ENCODE peak calls at places on chromosome X, in eight cellular contexts. K, E, I, H, N, J, X and L are unnamed samples.

GRCh38 chrX:17397074-17397473 is 22.1 kb downstream of the NHS start:
- DNase-seq in K (no peak), E (no peak), I (no peak), H (no peak), N (no peak), J (no peak), X (no peak), L (peak)

GRCh38 chrX:12138366-12139313 is at the start of gene FRMPD4:
- DNase-seq in K (no peak), E (peak), I (peak), H (peak), N (peak), J (no peak), X (peak), L (no peak)

GRCh38 chrX:155027509-155028066 is 944 bp downstream of the FUNDC2 start:
- DNase-seq in K (no peak), E (peak), I (no peak), H (no peak), N (no peak), J (peak), X (no peak), L (peak)

GRCh38 chrX:110442631-110443030 is 84.0 kb downstream of the RTL9 start:
- DNase-seq in K (peak), E (peak), I (peak), H (no peak), N (peak), J (peak), X (peak), L (no peak)

GRCh38 chrX:37998586-37999267 is 7.6 kb upstream of the SYTL5 start:
- DNase-seq in K (no peak), E (peak), I (no peak), H (no peak), N (no peak), J (peak), X (no peak), L (peak)

GRCh38 chrX:95919605-95920004 is 765.0 kb upstream of the DIAPH2 start:
- DNase-seq in K (no peak), E (no peak), I (no peak), H (no peak), N (no peak), J (no peak), X (no peak), L (no peak)

GRCh38 chrX:373641-374471 is 12.9 kb downstream of the PPP2R3B start:
- DNase-seq in K (peak), E (no peak), I (peak), H (peak), N (peak), J (no peak), X (peak), L (peak)

GRCh38 chrX:12679522-12679921 is 111.7 kb upstream of the PRPS2 start:
- DNase-seq in K (no peak), E (no peak), I (no peak), H (no peak), N (no peak), J (no peak), X (no peak), L (no peak)

GRCh38 chrX:45710081-45710801 is 509.6 kb upstream of the DIPK2B start:
- DNase-seq in K (peak), E (peak), I (no peak), H (no peak), N (no peak), J (peak), X (no peak), L (peak)

GRCh38 chrX:123184858-123185251 is 777 bp downstream of the GRIA3 start:
- DNase-seq in K (no peak), E (peak), I (peak), H (peak), N (peak), J (no peak), X (peak), L (no peak)

GRCh38 chrX:55841962-55842752 is 124.6 kb downstream of the RRAGB start:
- DNase-seq in K (no peak), E (no peak), I (no peak), H (no peak), N (no peak), J (no peak), X (no peak), L (no peak)

DNA sequence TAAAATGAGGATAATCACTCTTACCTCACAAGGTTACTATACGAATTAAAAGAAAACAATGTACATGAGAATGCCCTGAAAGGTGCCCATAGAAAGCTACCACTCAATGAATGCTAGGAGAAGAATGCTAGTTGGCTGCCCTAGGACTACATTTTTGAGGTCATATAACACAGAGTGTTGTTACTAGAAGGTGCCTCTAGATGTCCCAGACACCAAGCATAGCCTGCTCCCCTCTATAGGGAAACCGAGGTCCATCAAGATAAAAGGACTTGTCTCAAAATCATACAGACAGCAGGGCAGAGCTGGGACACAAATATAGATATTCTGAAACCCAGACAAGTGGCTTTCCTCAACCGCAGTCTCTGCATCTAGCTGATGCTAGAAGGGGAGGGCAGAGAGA is 147.0 kb upstream of the ARHGEF9 start:
- DNase-seq in K (no peak), E (no peak), I (no peak), H (no peak), N (no peak), J (no peak), X (no peak), L (no peak)
- TF ChIP-seq CTCF in K (no peak), E (no peak), I (no peak), H (no peak), N (no peak), J (no peak), X (no peak), L (no peak)

GRCh38 chrX:129636175-129636681 is 18.5 kb downstream of the APLN start:
- DNase-seq in K (no peak), E (peak), I (no peak), H (no peak), N (no peak), J (no peak), X (no peak), L (peak)

GRCh38 chrX:129640737-129641136 is 14.0 kb downstream of the APLN start:
- DNase-seq in K (no peak), E (no peak), I (no peak), H (no peak), N (no peak), J (no peak), X (no peak), L (no peak)

GRCh38 chrX:129641941-129642340 is 12.8 kb downstream of the APLN start:
- DNase-seq in K (no peak), E (no peak), I (no peak), H (no peak), N (no peak), J (peak), X (no peak), L (no peak)

GRCh38 chrX:129637217-129638109 is 17.3 kb downstream of the APLN start:
- DNase-seq in K (peak), E (peak), I (peak), H (no peak), N (peak), J (peak), X (peak), L (no peak)

DNA sequence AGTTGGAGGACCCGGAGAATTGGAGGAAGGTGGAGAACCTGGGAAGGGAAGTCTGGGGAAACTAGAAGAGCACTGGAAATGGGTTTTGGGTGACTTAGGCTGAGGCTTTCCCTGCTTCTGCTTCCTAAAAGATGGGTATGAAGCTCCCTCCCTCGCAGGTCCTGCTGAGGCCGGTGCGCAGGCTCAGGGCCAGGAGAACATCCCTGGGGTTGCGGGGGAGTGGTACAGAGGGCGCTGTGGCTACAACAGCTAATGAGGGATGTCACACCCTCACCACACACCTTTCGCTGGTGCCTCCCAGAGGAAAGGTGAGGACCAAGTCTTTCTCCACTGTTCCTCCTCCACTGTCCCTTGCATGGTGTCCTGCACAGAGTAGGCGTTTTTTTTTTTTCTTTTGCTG is 15.8 kb downstream of the APLN start:
- DNase-seq in K (no peak), E (no peak), I (no peak), H (no peak), N (no peak), J (no peak), X (no peak), L (no peak)
- TF ChIP-seq CTCF in K (no peak), E (no peak), I (no peak), H (no peak), N (no peak), J (no peak), X (no peak), L (no peak)

GRCh38 chrX:117985241-117985640 is 131.4 kb downstream of the KLHL13 start:
- DNase-seq in K (no peak), E (no peak), I (peak), H (no peak), N (peak), J (no peak), X (no peak), L (no peak)
- TF ChIP-seq CTCF in K (no peak), E (no peak), I (peak), H (no peak), N (no peak), J (peak), X (peak), L (peak)

DNA sequence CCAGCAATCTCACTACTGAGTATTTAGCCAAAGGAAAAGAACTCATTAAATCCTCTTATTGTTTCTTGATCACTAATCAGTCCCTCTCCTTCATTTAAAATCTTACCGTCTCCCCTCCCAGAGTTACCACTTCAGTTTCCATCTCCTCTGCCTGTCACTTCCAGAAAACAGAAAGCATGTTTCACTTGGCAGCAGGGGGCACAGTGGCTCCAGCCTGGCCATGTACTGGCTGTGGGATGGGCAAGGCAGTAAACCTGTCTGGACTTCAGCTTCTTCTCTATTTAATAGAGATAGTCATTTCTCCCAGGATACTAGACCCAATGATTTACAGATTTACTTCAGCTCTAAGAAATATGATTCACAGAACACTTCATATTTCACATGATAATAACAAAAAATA is 63.2 kb downstream of the CD40LG start:
- DNase-seq in K (peak), E (peak), I (peak), H (no peak), N (peak), J (peak), X (peak), L (no peak)
- TF ChIP-seq CTCF in K (no peak), E (peak), I (peak), H (peak), N (no peak), J (peak), X (no peak), L (peak)

DNA sequence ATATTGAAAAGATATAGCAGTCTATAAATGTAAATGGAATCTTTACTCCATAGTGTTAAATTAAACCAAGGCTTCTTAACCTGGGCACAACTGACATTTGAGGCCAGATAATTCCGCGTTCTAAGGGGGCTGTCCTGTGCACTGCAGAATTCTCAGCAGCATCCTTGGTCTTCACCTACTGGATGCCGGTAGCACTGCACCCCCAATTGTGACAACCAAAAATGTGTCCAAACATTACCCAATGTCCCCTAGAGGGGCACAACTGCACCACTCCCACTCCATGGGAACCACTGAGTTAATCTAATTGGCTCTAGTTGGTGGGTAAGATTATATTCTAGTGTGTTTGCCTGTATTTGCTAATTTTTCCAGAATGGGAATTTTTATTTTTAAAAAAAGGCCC is 16.6 kb downstream of the AP1S2 start:
- DNase-seq in K (peak), E (no peak), I (peak), H (no peak), N (peak), J (no peak), X (peak), L (no peak)
- TF ChIP-seq CTCF in K (no peak), E (peak), I (peak), H (no peak), N (peak), J (peak), X (peak), L (peak)

GRCh38 chrX:8849945-8850344 is 48.8 kb upstream of the FAM9A start:
- DNase-seq in K (no peak), E (no peak), I (no peak), H (no peak), N (no peak), J (no peak), X (no peak), L (no peak)
- TF ChIP-seq CTCF in K (no peak), E (no peak), I (peak), H (no peak), N (no peak), J (peak), X (no peak), L (no peak)

DNA sequence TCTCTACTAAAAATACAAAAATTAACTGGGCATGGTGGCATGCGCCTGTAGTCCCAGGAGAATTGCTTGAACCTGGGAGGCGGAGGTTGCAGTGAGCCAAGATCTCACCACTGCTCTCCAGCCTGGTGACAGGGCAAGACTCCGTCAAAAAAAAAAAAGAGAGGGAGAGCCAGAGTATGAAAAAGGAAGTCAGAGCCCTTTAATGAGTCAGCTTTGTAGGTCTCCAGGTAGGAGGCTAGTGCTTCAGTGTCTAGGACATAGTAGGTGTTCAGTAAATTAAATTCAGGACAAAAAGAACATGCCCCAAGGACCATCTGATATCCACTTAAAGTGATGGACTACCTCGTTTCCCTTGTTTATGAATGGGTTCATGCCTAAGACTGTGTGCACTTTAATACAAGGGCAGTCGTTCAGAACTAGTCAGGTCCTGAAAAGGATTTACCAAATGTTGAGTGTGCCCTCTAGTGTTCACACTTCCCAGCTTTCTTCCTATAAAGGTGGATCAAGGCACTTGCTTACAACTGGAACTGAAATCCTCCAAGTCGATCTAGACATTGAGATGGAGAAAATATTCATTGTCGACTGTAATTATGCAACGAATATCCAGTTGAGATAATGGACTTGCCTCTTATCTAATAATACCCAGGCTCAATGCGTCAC is 29.0 kb downstream of the F9 start:
- DNase-seq in K (peak), E (peak), I (peak), H (no peak), N (peak), J (peak), X (peak), L (peak)
- TF ChIP-seq CTCF in K (no peak), E (peak), I (peak), H (peak), N (peak), J (peak), X (peak), L (peak)

DNA sequence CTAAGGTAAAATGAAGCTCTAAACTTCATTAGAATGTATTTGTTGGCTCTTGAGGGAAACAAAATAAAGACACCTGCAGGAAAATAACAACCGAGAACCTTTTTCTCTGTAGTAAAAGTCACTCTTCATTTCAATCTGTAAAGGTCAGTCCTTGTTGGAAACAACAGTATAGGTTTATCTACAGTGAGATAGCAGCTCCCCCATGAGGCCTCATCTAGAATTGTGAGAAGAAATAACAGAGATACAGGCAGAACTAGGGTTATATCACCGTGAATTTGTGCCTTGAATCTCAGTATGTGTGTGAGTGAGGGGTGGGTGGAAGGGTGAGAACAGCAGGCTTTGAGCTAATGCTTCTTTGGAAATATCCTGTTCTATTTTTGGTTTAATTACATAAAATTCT is 107.8 kb upstream of the FMR1 start:
- DNase-seq in K (peak), E (no peak), I (peak), H (no peak), N (peak), J (no peak), X (no peak), L (no peak)
- TF ChIP-seq CTCF in K (no peak), E (no peak), I (peak), H (peak), N (no peak), J (no peak), X (peak), L (peak)

GRCh38 chrX:43350935-43351334 is 305.2 kb upstream of the MAOA start:
- DNase-seq in K (no peak), E (no peak), I (no peak), H (no peak), N (no peak), J (no peak), X (no peak), L (no peak)

GRCh38 chrX:43345166-43345565 is 310.9 kb upstream of the MAOA start:
- DNase-seq in K (no peak), E (no peak), I (no peak), H (no peak), N (no peak), J (no peak), X (no peak), L (no peak)

GRCh38 chrX:43349363-43349762 is 306.7 kb upstream of the MAOA start:
- DNase-seq in K (peak), E (peak), I (peak), H (no peak), N (peak), J (peak), X (peak), L (no peak)
- TF ChIP-seq CTCF in K (peak), E (peak), I (peak), H (peak), N (peak), J (peak), X (peak), L (peak)